ENCODE peak calls at places on chromosomes 4 and X, in four cellular contexts. R is lower lobe of right lung, A is RWPE1, I is heart right ventricle. G is an unnamed sample.

GRCh38 chrX:47574096-47574553 is 8.1 kb upstream of the TIMP1 start:
- DNase-seq in I (no peak), R (no peak), A (no peak), G (no peak)

GRCh38 chrX:72409993-72410392 is 104.3 kb upstream of the CITED1 start:
- DNase-seq in A (no peak), I (no peak), R (no peak), G (no peak)

GRCh38 chr4:25608644-25609043 is 47.0 kb upstream of the SLC34A2 start:
- DNase-seq in I (no peak), A (no peak), R (no peak), G (no peak)

GRCh38 chrX:119826399-119826959 is 26.3 kb downstream of the UPF3B start:
- DNase-seq in I (no peak), A (no peak), R (no peak), G (no peak)

GRCh38 chrX:37349131-37350033 is at the start of gene PRRG1:
- DNase-seq in R (peak; percentile 83), A (peak; percentile 73), I (peak; percentile 79), G (peak; percentile 92)

GRCh38 chr4:80261989-80262600 is 4.4 kb upstream of the FGF5 start:
- DNase-seq in I (no peak), R (no peak), A (no peak), G (peak; percentile 32)

GRCh38 chr4:17721496-17722360 is 59.7 kb downstream of the FAM184B start:
- DNase-seq in R (no peak), I (no peak), A (peak; percentile 13), G (no peak)

GRCh38 chrX:130645955-130646583 is 244.3 kb downstream of the RBMX2 start:
- DNase-seq in R (no peak), A (no peak), I (peak; percentile 3), G (no peak)

GRCh38 chr4:7217453-7218310 is 25.3 kb downstream of the SORCS2 start:
- DNase-seq in I (no peak), R (peak; percentile 82), A (peak; percentile 57), G (no peak)

GRCh38 chr4:81131066-81131465 is 84.0 kb downstream of the PRKG2 start:
- DNase-seq in I (no peak), A (no peak), R (no peak), G (no peak)

GRCh38 chrX:76420237-76420636 is 7.3 kb upstream of the MAGEE1 start:
- DNase-seq in A (no peak), R (no peak), I (no peak), G (no peak)
- TF ChIP-seq CTCF in A (no peak), R (no peak), I (no peak), G (peak; percentile 35)

GRCh38 chr4:71553605-71554004 is 214.8 kb downstream of the SLC4A4 start:
- DNase-seq in I (no peak), R (no peak), A (peak; percentile 13), G (no peak)
- TF ChIP-seq CTCF in I (peak; percentile 48), R (peak; percentile 41), A (no peak), G (peak; percentile 81)

DNA sequence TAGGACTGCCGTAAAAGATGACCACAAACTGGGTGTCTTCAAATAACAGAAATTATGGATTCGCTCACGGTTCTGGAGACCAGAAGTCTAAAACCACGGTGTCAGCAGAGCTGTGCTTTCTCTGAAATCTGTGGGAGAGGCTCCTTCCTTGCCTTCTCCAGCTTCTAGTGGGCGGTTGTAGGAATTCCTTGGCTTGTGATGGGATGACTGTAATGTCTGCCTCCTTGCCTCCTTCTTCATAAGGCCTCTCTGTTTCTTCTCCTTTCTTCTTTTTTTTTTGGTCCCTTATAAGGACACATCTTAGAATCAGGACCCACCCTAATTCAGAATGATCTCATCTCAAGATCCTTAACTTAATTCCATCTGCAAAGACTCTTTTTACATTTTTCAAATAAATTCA is 186.8 kb downstream of the STK32B start:
- DNase-seq in R (no peak), A (no peak), I (no peak), G (no peak)
- TF ChIP-seq CTCF in R (no peak), A (no peak), I (no peak), G (no peak)

DNA sequence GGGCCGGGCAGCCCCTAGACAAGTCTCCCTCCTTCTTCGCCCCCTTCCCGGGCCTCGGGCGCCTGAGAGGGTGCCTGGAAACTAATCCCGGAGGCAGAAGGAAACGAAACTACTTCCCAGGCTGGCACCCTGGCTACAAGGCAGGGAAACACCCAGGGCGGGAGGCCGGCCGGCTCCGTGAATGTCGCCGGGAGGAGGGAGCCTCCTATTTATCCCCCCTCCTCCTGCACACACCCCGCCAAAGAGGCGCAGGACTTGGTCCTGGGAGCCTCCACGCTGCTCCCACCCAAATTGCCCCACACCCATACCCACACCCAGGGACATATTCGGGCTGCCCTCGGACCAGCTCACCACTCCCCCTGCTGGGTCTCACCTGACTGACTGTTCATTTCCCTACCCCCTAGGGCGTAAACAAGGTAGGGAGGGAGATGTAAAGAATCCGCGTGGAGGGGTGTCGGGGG is at the start of gene BTC:
- DNase-seq in R (peak; percentile 72), I (peak; percentile 18), A (peak; percentile 78), G (no peak)
- TF ChIP-seq CTCF in R (peak; percentile 22), I (no peak), A (peak; percentile 53), G (peak; percentile 66)